ENCODE peak calls at places on chromosomes 5 and 9, in eight cellular contexts. E is aorta; N is effector memory CD4-positive, alpha-beta T cell; K is endothelial cell of umbilical vein; I is naive thymus-derived CD4-positive, alpha-beta T cell; V is heart right ventricle; D is substantia nigra; C is heart left ventricle. G is an unnamed sample.

GRCh38 chr5:157215143-157215825 is 34.6 kb downstream of the ITK start:
- DNase-seq in E (no peak), N (no peak), K (no peak), I (peak), V (no peak), D (no peak), C (no peak), G (no peak)

GRCh38 chr5:140270008-140270407 is 32.9 kb downstream of the PFDN1 start:
- DNase-seq in E (no peak), N (no peak), K (no peak), I (no peak), V (no peak), D (no peak), C (no peak), G (no peak)

GRCh38 chr9:2613730-2614271 is 7.8 kb upstream of the VLDLR start:
- DNase-seq in E (no peak), N (no peak), K (no peak), I (no peak), V (peak), D (no peak), C (peak), G (no peak)

GRCh38 chr5:66239034-66239433 is 94.9 kb downstream of the SREK1 start:
- DNase-seq in E (no peak), N (no peak), K (no peak), I (no peak), V (no peak), D (no peak), C (no peak), G (no peak)

GRCh38 chr5:84885479-84886258 is 501.0 kb upstream of the EDIL3 start:
- DNase-seq in E (peak), N (no peak), K (no peak), I (no peak), V (peak), D (no peak), C (peak), G (no peak)

GRCh38 chr5:34604119-34604675 is 51.9 kb upstream of the RAI14 start:
- DNase-seq in E (no peak), N (no peak), K (no peak), I (no peak), V (no peak), D (no peak), C (no peak), G (no peak)

GRCh38 chr5:179802207-179802883 is 4.3 kb downstream of the MGAT4B start:
- DNase-seq in E (peak), N (no peak), K (no peak), I (no peak), V (no peak), D (no peak), C (no peak), G (no peak)

GRCh38 chr9:68705636-68706578 is 867 bp downstream of the PIP5K1B start:
- DNase-seq in E (peak), N (no peak), K (peak), I (no peak), V (peak), D (no peak), C (peak), G (no peak)

GRCh38 chr5:179378116-179378440 is 32.8 kb upstream of the ADAMTS2 start:
- DNase-seq in E (no peak), N (no peak), K (no peak), I (no peak), V (no peak), D (no peak), C (no peak), G (no peak)

GRCh38 chr9:5665059-5665458 is 36.2 kb downstream of the RIC1 start:
- DNase-seq in E (no peak), N (no peak), K (peak), I (no peak), V (no peak), D (no peak), C (no peak), G (no peak)

GRCh38 chr5:116482394-116482793 is 92.2 kb downstream of the SEMA6A start:
- DNase-seq in E (no peak), N (no peak), K (no peak), I (no peak), V (no peak), D (no peak), C (no peak), G (no peak)

GRCh38 chr5:138064526-138064925 is 19.3 kb upstream of the WNT8A start:
- DNase-seq in E (no peak), N (no peak), K (no peak), I (no peak), V (no peak), D (no peak), C (no peak), G (no peak)

GRCh38 chr5:151082274-151082902 is 1.6 kb upstream of the TNIP1 start:
- DNase-seq in E (no peak), N (no peak), K (no peak), I (no peak), V (no peak), D (no peak), C (no peak), G (no peak)

GRCh38 chr9:127965953-127966352 is 14.8 kb downstream of the EEIG1 start:
- DNase-seq in E (no peak), N (no peak), K (no peak), I (no peak), V (no peak), D (no peak), C (no peak), G (no peak)

GRCh38 chr9:83675466-83675865 is 32.3 kb downstream of the UBQLN1 start:
- DNase-seq in E (no peak), N (no peak), K (no peak), I (no peak), V (no peak), D (no peak), C (no peak), G (no peak)

GRCh38 chr9:69180670-69181069 is 6.6 kb downstream of the TJP2 start:
- DNase-seq in E (peak), N (peak), K (peak), I (no peak), V (peak), D (no peak), C (peak), G (peak)

GRCh38 chr9:109975574-109976327 is 195.8 kb downstream of the PALM2AKAP2 start:
- DNase-seq in E (peak), N (no peak), K (no peak), I (no peak), V (no peak), D (no peak), C (no peak), G (no peak)

GRCh38 chr5:113020461-113021273 is 44.1 kb downstream of the DCP2 start:
- DNase-seq in E (no peak), N (no peak), K (peak), I (peak), V (no peak), D (no peak), C (no peak), G (no peak)

GRCh38 chr5:155380480-155380879 is 366.9 kb downstream of the KIF4B start:
- DNase-seq in E (no peak), N (no peak), K (no peak), I (no peak), V (no peak), D (no peak), C (no peak), G (no peak)

GRCh38 chr9:127884427-127884911 is 7.0 kb upstream of the AK1 start:
- DNase-seq in E (peak), N (no peak), K (no peak), I (no peak), V (no peak), D (peak), C (peak), G (no peak)

GRCh38 chr5:106331415-106331814 is 1339.3 kb downstream of the EFNA5 start:
- DNase-seq in E (no peak), N (no peak), K (no peak), I (no peak), V (no peak), D (no peak), C (no peak), G (no peak)

GRCh38 chr5:53397141-53397794 is 83.2 kb upstream of the FST start:
- DNase-seq in E (no peak), N (no peak), K (no peak), I (no peak), V (no peak), D (no peak), C (no peak), G (no peak)

GRCh38 chr9:77751341-77752091 is 103.4 kb upstream of the GNA14 start:
- DNase-seq in E (no peak), N (no peak), K (peak), I (peak), V (peak), D (no peak), C (peak), G (no peak)

GRCh38 chr5:111168608-111169007 is 55.6 kb upstream of the CAMK4 start:
- DNase-seq in E (no peak), N (no peak), K (no peak), I (no peak), V (no peak), D (no peak), C (no peak), G (no peak)

DNA sequence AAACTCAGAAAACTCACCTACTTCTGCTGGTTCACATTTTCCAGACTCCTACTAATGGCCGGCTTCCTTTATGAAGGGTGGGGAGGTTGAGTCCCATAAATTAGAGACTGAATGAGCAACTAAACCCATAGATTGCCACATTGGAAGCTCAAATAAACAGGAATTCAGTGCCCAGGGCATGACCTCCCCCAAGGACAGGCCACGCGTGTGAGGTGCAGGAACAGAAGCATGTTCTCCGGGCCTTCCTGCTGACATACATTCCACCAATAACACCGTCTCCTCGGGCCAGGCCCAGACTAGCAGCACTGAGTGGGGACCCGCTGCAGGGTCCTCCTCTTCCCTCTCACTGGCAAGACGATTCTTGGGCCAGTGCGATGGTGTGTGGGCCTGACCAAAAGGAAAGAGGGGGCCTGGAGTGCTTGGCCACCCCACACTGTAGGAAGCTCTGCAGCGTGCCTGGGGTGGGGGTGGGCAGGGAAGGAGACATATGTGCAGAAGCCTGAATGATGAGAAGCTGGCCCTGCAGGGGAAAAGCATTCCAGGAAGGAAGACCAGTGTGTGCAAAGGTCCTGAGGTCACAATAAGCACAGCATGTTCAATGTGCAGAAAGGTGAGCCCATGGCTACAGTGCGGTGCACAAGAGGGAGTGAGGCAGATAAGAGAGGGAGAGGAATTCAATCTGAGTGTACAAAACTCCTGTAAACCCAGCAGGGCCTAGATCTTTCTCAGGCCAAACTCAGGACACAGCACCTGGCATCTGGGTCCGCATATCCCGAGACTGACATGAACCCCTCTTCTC is 12.0 kb downstream of the PTGES start:
- DNase-seq in E (no peak), N (no peak), K (no peak), I (no peak), V (no peak), D (no peak), C (no peak), G (no peak)
- H3K27ac ChIP-seq in E (no peak), N (no peak), K (no peak), I (no peak), V (no peak), D (no peak), C (no peak), G (no peak)

DNA sequence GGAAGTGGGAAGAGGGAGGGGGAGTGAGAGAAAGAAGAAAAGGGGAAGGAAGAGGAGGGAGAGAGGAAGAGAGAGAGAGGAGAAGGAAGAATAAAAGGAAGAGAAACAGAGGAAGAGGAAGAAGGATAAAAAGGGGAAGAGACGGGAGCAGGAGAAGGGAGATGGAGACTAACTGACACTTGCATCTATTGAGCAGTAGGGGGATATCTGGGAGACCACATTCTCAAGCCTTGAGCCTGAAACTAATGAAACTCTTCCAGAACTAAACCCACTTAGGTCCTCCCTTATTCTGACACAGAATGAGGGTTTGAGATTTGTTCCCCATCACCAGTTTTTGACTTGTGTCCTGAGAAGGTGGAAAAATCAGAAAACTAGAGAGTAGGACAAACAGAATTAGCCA is 533.3 kb downstream of the CDH12 start:
- DNase-seq in E (no peak), N (no peak), K (no peak), I (no peak), V (no peak), D (no peak), C (no peak), G (no peak)
- H3K27ac ChIP-seq in E (no peak), N (no peak), K (no peak), I (no peak), V (no peak), D (no peak), C (no peak), G (no peak)

GRCh38 chr5:39423331-39423751 is 1.4 kb downstream of the DAB2 start:
- DNase-seq in E (peak), N (no peak), K (peak), I (no peak), V (peak), D (no peak), C (no peak), G (no peak)

GRCh38 chr5:39424751-39425524 is at the start of gene DAB2:
- DNase-seq in E (peak), N (no peak), K (peak), I (peak), V (peak), D (peak), C (peak), G (peak)

GRCh38 chr5:39420482-39421145 is 4.2 kb downstream of the DAB2 start:
- DNase-seq in E (peak), N (no peak), K (peak), I (no peak), V (peak), D (peak), C (peak), G (peak)

GRCh38 chr5:39422036-39422606 is 2.7 kb downstream of the DAB2 start:
- DNase-seq in E (no peak), N (no peak), K (no peak), I (no peak), V (no peak), D (no peak), C (no peak), G (no peak)

GRCh38 chr5:39422886-39423285 is 1.9 kb downstream of the DAB2 start:
- DNase-seq in E (no peak), N (no peak), K (peak), I (no peak), V (no peak), D (no peak), C (no peak), G (no peak)
- H3K27ac ChIP-seq in E (peak), N (no peak), K (peak), I (no peak), V (peak), D (no peak), C (peak), G (peak)

GRCh38 chr9:87267701-87268100 is 230.0 kb upstream of the DAPK1 start:
- DNase-seq in E (peak), N (no peak), K (no peak), I (no peak), V (peak), D (no peak), C (peak), G (peak)
- H3K27ac ChIP-seq in E (peak), N (no peak), K (no peak), I (no peak), V (peak), D (no peak), C (peak), G (peak)

GRCh38 chr9:113220467-113221002 is 542 bp downstream of the FKBP15 start:
- DNase-seq in E (no peak), N (no peak), K (no peak), I (no peak), V (no peak), D (no peak), C (no peak), G (no peak)
- H3K27ac ChIP-seq in E (no peak), N (peak), K (peak), I (peak), V (peak), D (peak), C (peak), G (peak)

GRCh38 chr9:89386797-89387196 is 68.5 kb downstream of the SECISBP2 start:
- DNase-seq in E (no peak), N (no peak), K (no peak), I (no peak), V (peak), D (no peak), C (peak), G (no peak)
- H3K27ac ChIP-seq in E (no peak), N (no peak), K (no peak), I (peak), V (peak), D (peak), C (no peak), G (no peak)